ENCODE peak calls at places on chromosome 11, in nine cellular contexts. T is fibroblast of villous mesenchyme; S is astrocyte of the spinal cord; Y is progenitor cell of endocrine pancreas; K is psoas muscle; X is prostate gland; L is CD4-positive, alpha-beta T cell; A is brain microvascular endothelial cell; G is activated B cell treated with CpG ODN at 0.5 μM for 24 hours. F is an unnamed sample.
A peak's percentile ranks its signal among the peaks of the same experiment; 100 is the strongest.

GRCh38 chr11:28289444-28289843 is 181.3 kb downstream of the METTL15 start:
- DNase-seq in T (no peak), S (peak; percentile 28), Y (no peak), K (no peak), X (no peak), L (no peak), A (peak; percentile 22), G (no peak), F (no peak)

GRCh38 chr11:132126973-132127900 is 756.8 kb downstream of the NTM start:
- DNase-seq in T (peak; percentile 75), S (peak; percentile 93), Y (no peak), K (peak; percentile 28), X (no peak), L (no peak), A (peak; percentile 92), G (no peak), F (no peak)

GRCh38 chr11:1568451-1568911 is 3.6 kb downstream of the DUSP8 start:
- DNase-seq in T (no peak), S (no peak), Y (no peak), K (no peak), X (no peak), L (no peak), A (no peak), G (no peak), F (no peak)

GRCh38 chr11:134576721-134577171 is 164.7 kb upstream of the B3GAT1 start:
- DNase-seq in T (no peak), S (no peak), Y (no peak), K (no peak), X (no peak), L (no peak), A (no peak), G (no peak), F (no peak)

GRCh38 chr11:68979931-68980775 is 633 bp downstream of the MRGPRD start:
- DNase-seq in T (no peak), S (no peak), Y (no peak), K (no peak), X (no peak), L (no peak), A (no peak), G (no peak), F (no peak)

GRCh38 chr11:92759571-92760214 is 209.8 kb upstream of the MTNR1B start:
- DNase-seq in T (no peak), S (no peak), Y (no peak), K (no peak), X (no peak), L (no peak), A (no peak), G (no peak), F (no peak)

GRCh38 chr11:122695076-122695620 is 39.6 kb downstream of the UBASH3B start:
- DNase-seq in T (no peak), S (no peak), Y (no peak), K (no peak), X (no peak), L (no peak), A (no peak), G (no peak), F (no peak)

GRCh38 chr11:8813658-8814057 is 97.3 kb upstream of the AKIP1 start:
- DNase-seq in T (peak; percentile 92), S (peak; percentile 87), Y (peak; percentile 68), K (peak; percentile 83), X (peak; percentile 35), L (no peak), A (peak; percentile 75), G (peak; percentile 29), F (peak; percentile 69)

GRCh38 chr11:73158356-73159051 is 16.4 kb upstream of the FCHSD2 start:
- DNase-seq in T (peak; percentile 85), S (no peak), Y (no peak), K (no peak), X (no peak), L (no peak), A (peak; percentile 48), G (no peak), F (no peak)

GRCh38 chr11:94400839-94401772 is at the start of gene GPR83:
- DNase-seq in T (no peak), S (peak; percentile 5), Y (peak; percentile 17), K (no peak), X (no peak), L (no peak), A (peak; percentile 11), G (no peak), F (no peak)

GRCh38 chr11:76861490-76861953 is 804 bp downstream of the ACER3 start:
- DNase-seq in T (no peak), S (no peak), Y (no peak), K (no peak), X (no peak), L (no peak), A (no peak), G (no peak), F (no peak)

GRCh38 chr11:56876621-56877312 is 111.9 kb upstream of the OR5AK2 start:
- DNase-seq in T (no peak), S (peak; percentile 0), Y (no peak), K (no peak), X (no peak), L (no peak), A (peak; percentile 26), G (no peak), F (no peak)

GRCh38 chr11:27011560-27012253 is 17.8 kb downstream of the FIBIN start:
- DNase-seq in T (no peak), S (no peak), Y (no peak), K (no peak), X (no peak), L (no peak), A (no peak), G (no peak), F (no peak)

GRCh38 chr11:70348191-70348590 is 50.1 kb upstream of the CTTN start:
- DNase-seq in T (no peak), S (no peak), Y (no peak), K (no peak), X (no peak), L (no peak), A (no peak), G (no peak), F (no peak)

DNA sequence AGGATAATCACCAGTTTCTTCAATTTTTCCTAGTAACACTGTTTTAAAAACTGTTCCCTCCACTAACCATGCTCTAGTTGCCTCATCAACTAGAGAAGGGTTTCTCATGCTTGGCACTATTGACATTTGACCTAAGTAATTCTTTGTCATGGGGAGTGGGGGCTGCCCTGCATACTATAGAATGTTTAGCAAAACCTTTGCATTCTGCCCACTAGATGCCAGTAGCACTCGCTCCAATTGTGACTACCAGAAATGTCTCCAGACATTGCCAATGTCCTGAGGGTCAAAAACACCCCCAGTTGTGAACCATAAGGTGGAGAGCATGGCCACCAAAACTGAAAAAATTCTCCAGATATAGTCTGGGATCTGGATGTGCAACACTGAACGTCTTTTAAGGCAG is 27.6 kb upstream of the BMAL1 start:
- DNase-seq in T (no peak), S (no peak), Y (no peak), K (no peak), X (no peak), L (no peak), A (no peak), G (no peak), F (no peak)
- TF ChIP-seq CTCF in T (peak; percentile 27), S (peak; percentile 38), Y (no peak), K (peak; percentile 25), X (peak; percentile 5), L (peak; percentile 35), A (peak; percentile 68), G (no peak), F (peak; percentile 4)

GRCh38 chr11:554824-555499 is 5.6 kb downstream of the LMNTD2 start:
- DNase-seq in T (peak; percentile 37), S (peak; percentile 24), Y (peak; percentile 70), K (peak; percentile 64), X (peak; percentile 73), L (peak; percentile 80), A (no peak), G (peak; percentile 70), F (peak; percentile 45)
- TF ChIP-seq CTCF in T (peak; percentile 49), S (peak; percentile 60), Y (peak; percentile 61), K (peak; percentile 54), X (peak; percentile 70), L (peak; percentile 53), A (peak; percentile 67), G (no peak), F (peak; percentile 63)

DNA sequence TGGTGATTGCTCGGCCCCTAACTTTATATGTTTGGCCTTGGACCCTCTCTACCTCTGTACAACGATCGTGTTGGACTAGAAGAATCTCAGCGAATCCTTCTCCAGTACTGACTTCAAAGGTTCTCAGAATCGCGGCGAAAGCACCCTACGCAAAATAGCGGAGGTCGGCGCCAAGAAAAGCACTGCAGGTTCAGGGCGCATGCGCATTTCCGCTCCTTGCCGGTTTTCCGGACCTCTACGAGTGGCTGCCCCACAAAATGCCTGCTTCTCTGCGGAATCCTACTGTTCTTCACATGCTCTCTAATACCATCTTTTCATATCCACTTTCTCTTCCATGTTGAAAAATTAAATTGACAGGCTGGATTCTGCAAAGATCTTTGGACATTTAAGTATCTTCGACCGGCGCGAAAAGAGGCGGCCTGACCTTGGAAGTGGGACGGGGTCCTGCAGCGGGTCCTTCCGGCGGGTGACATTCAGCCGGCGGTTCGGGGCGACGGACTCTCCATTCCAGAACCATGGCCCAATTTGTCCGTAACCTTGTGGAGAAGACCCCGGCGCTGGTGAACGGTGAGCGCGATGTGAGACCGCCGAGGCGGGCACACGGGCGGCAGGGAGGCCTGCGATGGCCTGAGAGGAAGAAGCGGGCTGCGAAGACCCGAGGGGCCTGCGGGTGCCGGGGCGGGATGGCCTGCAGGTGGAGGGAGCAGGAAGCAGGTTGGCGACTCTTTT is at the start of gene ATP5MG:
- DNase-seq in T (peak; percentile 87), S (peak; percentile 91), Y (peak; percentile 70), K (peak; percentile 92), X (peak; percentile 81), L (peak; percentile 88), A (peak; percentile 89), G (peak; percentile 77), F (peak; percentile 53)
- TF ChIP-seq CTCF in T (no peak), S (peak; percentile 9), Y (peak; percentile 19), K (no peak), X (no peak), L (no peak), A (peak; percentile 31), G (no peak), F (no peak)

DNA sequence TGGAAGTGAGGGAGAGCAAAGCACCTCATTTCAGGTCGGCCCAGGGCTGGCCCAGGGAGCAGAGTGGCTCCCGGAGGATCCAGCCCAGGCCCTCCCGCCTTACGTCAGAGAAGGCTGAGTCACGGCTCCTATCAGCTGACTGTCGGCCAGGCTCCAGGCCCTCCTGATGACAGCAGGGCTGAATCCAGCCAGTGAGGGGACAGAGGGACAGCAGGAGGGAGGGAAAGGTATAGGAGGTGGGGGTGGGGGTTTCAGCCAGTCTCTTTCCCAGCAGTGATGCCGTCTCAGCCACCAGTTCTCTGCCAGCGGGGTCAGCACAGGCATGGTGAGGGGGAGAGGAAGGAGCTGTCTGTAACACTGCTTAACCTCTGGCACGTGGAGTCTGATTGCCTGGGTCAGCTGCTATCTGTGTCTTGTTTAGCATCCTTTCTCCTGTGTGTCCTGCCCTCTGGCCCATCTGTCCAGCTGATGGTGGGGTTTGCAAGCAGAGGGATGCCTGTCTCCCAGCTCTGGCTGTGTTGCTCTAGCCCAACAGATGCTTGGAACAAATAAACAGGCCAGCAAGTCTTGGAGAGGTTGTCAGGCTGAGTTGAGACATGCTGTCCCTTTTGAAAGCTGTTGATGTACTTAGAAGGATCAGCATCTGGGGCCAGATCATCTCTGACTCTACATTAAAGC is 74.0 kb downstream of the ADAMTS15 start:
- DNase-seq in T (peak; percentile 98), S (peak; percentile 93), Y (peak; percentile 23), K (peak; percentile 91), X (peak; percentile 33), L (no peak), A (peak; percentile 93), G (no peak), F (no peak)
- TF ChIP-seq CTCF in T (no peak), S (no peak), Y (no peak), K (no peak), X (no peak), L (no peak), A (no peak), G (no peak), F (no peak)